ENCODE peak calls at places on chromosome 16, in ten cellular contexts. O is transverse colon, E is Peyer's patch, Z is adrenal gland, I is prostate gland, H is HepG2, S is A549, P is IMR-90, F is breast epithelium, C is uterus. J is an unnamed sample. For H3K4me1, the result is how much of the 10 kb centered on the place peaks cover.

GRCh38 chr16:28587386-28587785 is 9.5 kb downstream of the SULT1A2 start:
- DNase-seq in Z (peak), E (no peak), H (no peak), F (no peak), P (no peak), S (peak), O (no peak), C (no peak), I (no peak), J (no peak)

GRCh38 chr16:24921229-24921628 is 75.5 kb downstream of the SLC5A11 start:
- DNase-seq in I (no peak), Z (no peak), O (no peak), F (no peak), C (no peak), E (no peak), P (no peak), H (no peak), S (no peak), J (no peak)

GRCh38 chr16:78684655-78685400 is 585.4 kb downstream of the WWOX start:
- DNase-seq in P (no peak), F (no peak), Z (peak), C (peak), E (no peak), S (no peak), O (no peak), H (no peak), I (no peak), J (no peak)

GRCh38 chr16:88926374-88926990 is 50.5 kb downstream of the CBFA2T3 start:
- DNase-seq in I (no peak), H (peak), Z (peak), P (no peak), S (no peak), O (no peak), C (no peak), F (no peak), E (no peak), J (no peak)

GRCh38 chr16:2328428-2328827 is 12.1 kb downstream of the ABCA3 start:
- DNase-seq in F (no peak), H (no peak), E (peak), S (no peak), C (no peak), I (no peak), P (no peak), O (no peak), Z (no peak), J (no peak)

GRCh38 chr16:87895641-87896141 is 26.4 kb upstream of the SLC7A5 start:
- DNase-seq in Z (no peak), H (no peak), S (no peak), C (no peak), F (no peak), P (peak), O (peak), I (no peak), E (peak), J (no peak)

GRCh38 chr16:881219-882097 is 80.9 kb upstream of the GNG13 start:
- DNase-seq in H (no peak), F (no peak), I (no peak), Z (no peak), C (no peak), S (no peak), O (no peak), E (no peak), P (no peak), J (no peak)

GRCh38 chr16:58753711-58754134 is 19.6 kb upstream of the GOT2 start:
- DNase-seq in S (no peak), O (no peak), P (no peak), I (no peak), H (no peak), Z (no peak), F (no peak), C (no peak), E (no peak), J (no peak)

GRCh38 chr16:318628-319027 is 33.9 kb downstream of the AXIN1 start:
- DNase-seq in O (no peak), C (no peak), P (no peak), I (no peak), Z (no peak), S (peak), F (no peak), E (no peak), H (peak), J (no peak)

GRCh38 chr16:72878301-72879269 is 169.3 kb downstream of the ZFHX3 start:
- DNase-seq in I (no peak), Z (peak), P (peak), C (peak), F (no peak), H (peak), O (no peak), S (no peak), E (no peak), J (no peak)

GRCh38 chr16:978403-978802 is 3.2 kb upstream of the SOX8 start:
- DNase-seq in E (no peak), S (no peak), F (no peak), Z (no peak), I (no peak), O (no peak), P (no peak), H (no peak), C (no peak), J (no peak)

GRCh38 chr16:89137666-89138512 is 33.7 kb upstream of the CDH15 start:
- DNase-seq in O (no peak), C (no peak), S (no peak), Z (no peak), E (no peak), F (no peak), H (no peak), I (no peak), P (no peak), J (no peak)

GRCh38 chr16:89009343-89010209 is 32.6 kb upstream of the CBFA2T3 start:
- DNase-seq in C (no peak), I (no peak), Z (peak), E (no peak), F (no peak), P (no peak), S (no peak), H (no peak), O (no peak), J (no peak)

GRCh38 chr16:58843675-58844074 is 109.6 kb upstream of the GOT2 start:
- DNase-seq in C (no peak), E (no peak), I (no peak), O (no peak), F (no peak), H (peak), S (peak), P (peak), Z (no peak), J (no peak)

GRCh38 chr16:55039931-55040330 is 109.3 kb downstream of the IRX5 start:
- DNase-seq in S (no peak), H (no peak), O (no peak), C (no peak), I (no peak), P (no peak), E (no peak), Z (no peak), F (peak), J (no peak)

GRCh38 chr16:56513972-56514371 is 5.9 kb downstream of the BBS2 start:
- DNase-seq in Z (peak), O (peak), P (peak), C (peak), S (peak), I (peak), F (peak), H (peak), E (peak), J (no peak)

GRCh38 chr16:57064995-57065394 is 27.4 kb upstream of the CPNE2 start:
- DNase-seq in Z (no peak), E (no peak), P (no peak), H (no peak), F (no peak), I (no peak), O (no peak), C (no peak), S (no peak), J (no peak)

GRCh38 chr16:88065747-88066142 is 114.5 kb downstream of the BANP start:
- DNase-seq in I (no peak), E (no peak), H (no peak), F (no peak), S (no peak), C (no peak), P (no peak), Z (no peak), O (no peak), J (no peak)

GRCh38 chr16:9122342-9122741 is 30.9 kb downstream of the HAPSTR1 start:
- DNase-seq in H (no peak), Z (no peak), F (no peak), O (no peak), I (no peak), C (no peak), P (no peak), E (no peak), S (no peak), J (no peak)

GRCh38 chr16:871562-872330 is 71.2 kb upstream of the GNG13 start:
- DNase-seq in E (no peak), S (no peak), F (no peak), O (no peak), C (no peak), I (no peak), P (no peak), H (no peak), Z (no peak), J (no peak)

GRCh38 chr16:30491744-30492308 is 19.3 kb downstream of the ITGAL start:
- DNase-seq in S (peak), I (peak), O (peak), P (peak), H (peak), C (no peak), F (peak), Z (peak), E (no peak), J (no peak)

GRCh38 chr16:4661661-4662060 is 31.7 kb upstream of the NUDT16L1 start:
- DNase-seq in F (no peak), H (no peak), E (no peak), O (no peak), I (no peak), Z (no peak), S (no peak), P (no peak), C (no peak), J (no peak)

GRCh38 chr16:2472488-2472864 is 1.4 kb downstream of the NTN3 start:
- DNase-seq in C (no peak), O (no peak), P (no peak), E (no peak), H (no peak), F (no peak), I (no peak), Z (no peak), S (no peak), J (no peak)

GRCh38 chr16:50599494-50599893 is 51.3 kb downstream of the NKD1 start:
- DNase-seq in O (no peak), P (no peak), I (no peak), H (no peak), C (no peak), S (no peak), Z (no peak), E (no peak), F (no peak), J (no peak)

GRCh38 chr16:4544483-4544882 is 5.9 kb upstream of the CDIP1 start:
- DNase-seq in H (no peak), S (no peak), Z (no peak), P (no peak), C (no peak), O (no peak), F (no peak), E (no peak), I (no peak), J (no peak)

GRCh38 chr16:69324013-69324531 is 6.3 kb downstream of the PDF start:
- DNase-seq in Z (peak), F (no peak), P (no peak), I (peak), C (peak), O (peak), S (no peak), H (no peak), E (peak), J (no peak)

GRCh38 chr16:27651299-27651698 is 101.4 kb downstream of the KATNIP start:
- DNase-seq in Z (no peak), H (no peak), P (no peak), E (no peak), O (no peak), C (no peak), I (no peak), S (no peak), F (no peak), J (no peak)

GRCh38 chr16:81818514-81819304 is 39.6 kb downstream of the PLCG2 start:
- DNase-seq in H (no peak), E (no peak), I (no peak), O (no peak), C (no peak), Z (no peak), S (no peak), P (no peak), F (no peak), J (no peak)

GRCh38 chr16:19861069-19861468 is 23.6 kb downstream of the GPRC5B start:
- DNase-seq in F (no peak), O (no peak), P (no peak), H (no peak), E (no peak), I (no peak), S (no peak), C (no peak), Z (no peak), J (no peak)

GRCh38 chr16:3027983-3028715 is 4.3 kb downstream of the THOC6 start:
- DNase-seq in Z (peak), E (peak), P (peak), S (peak), H (peak), C (peak), I (peak), F (peak), O (peak), J (no peak)

GRCh38 chr16:14569213-14569612 is 60.8 kb downstream of the PARN start:
- DNase-seq in P (no peak), E (peak), S (no peak), I (no peak), Z (no peak), O (peak), C (no peak), F (no peak), H (no peak), J (no peak)

GRCh38 chr16:83116274-83116892 is 489.6 kb downstream of the CDH13 start:
- DNase-seq in S (no peak), F (no peak), P (no peak), I (no peak), C (no peak), Z (no peak), H (no peak), O (no peak), E (no peak), J (no peak)

GRCh38 chr16:31502981-31503380 is 5.2 kb downstream of the RUSF1 start:
- DNase-seq in H (no peak), O (no peak), Z (no peak), I (no peak), F (no peak), C (no peak), P (peak), S (no peak), E (no peak), J (no peak)

GRCh38 chr16:85600905-85601639 is 12.1 kb upstream of the GSE1 start:
- DNase-seq in I (no peak), C (peak), S (no peak), P (no peak), H (no peak), Z (no peak), F (no peak), E (no peak), O (no peak), J (no peak)

GRCh38 chr16:85602402-85602801 is 10.7 kb upstream of the GSE1 start:
- DNase-seq in H (no peak), C (no peak), P (no peak), S (no peak), O (no peak), F (no peak), E (no peak), Z (no peak), I (no peak), J (no peak)

GRCh38 chr16:85600078-85600477 is 13.0 kb upstream of the GSE1 start:
- DNase-seq in O (no peak), E (no peak), Z (no peak), I (no peak), H (no peak), C (no peak), S (no peak), F (no peak), P (no peak), J (no peak)

GRCh38 chr16:85602831-85603755 is 10.0 kb upstream of the GSE1 start:
- DNase-seq in C (no peak), F (no peak), O (no peak), I (no peak), P (no peak), S (no peak), E (no peak), Z (no peak), H (no peak), J (no peak)

DNA sequence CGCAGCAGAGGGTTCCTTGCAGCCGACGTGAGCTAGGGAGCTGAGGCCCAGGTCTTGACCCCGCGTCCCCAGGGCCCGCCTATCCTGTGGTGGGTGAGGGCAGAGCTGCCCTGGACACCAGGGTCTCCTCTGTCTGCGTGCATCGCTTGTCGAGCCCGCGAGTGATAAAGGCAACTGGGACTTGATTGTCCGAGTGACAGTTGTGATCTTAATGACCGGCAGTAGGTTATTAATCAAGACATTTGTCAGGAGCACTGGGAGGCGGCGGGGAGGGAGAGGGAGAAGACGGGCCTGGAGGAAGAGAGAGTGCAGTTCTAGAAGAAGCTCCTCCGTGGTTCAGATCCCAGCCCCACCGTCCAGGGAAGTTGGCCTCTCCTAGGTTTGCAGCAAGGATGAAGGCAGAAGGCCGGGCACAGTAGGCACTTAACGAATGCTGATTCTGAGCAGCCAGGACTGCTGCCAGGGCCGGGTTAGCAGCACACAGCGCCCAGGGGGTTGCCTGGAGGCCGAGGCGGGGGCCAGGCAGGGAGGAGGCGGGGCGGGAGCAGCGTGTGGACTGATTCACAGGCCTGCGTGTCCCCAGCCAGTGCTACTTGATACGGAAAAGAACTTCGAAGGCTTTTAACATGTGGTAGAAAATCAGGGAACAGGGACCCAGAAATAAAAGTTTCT is 11.3 kb upstream of the GSE1 start:
- DNase-seq in P (peak), O (peak), S (no peak), H (no peak), E (no peak), I (no peak), F (no peak), C (peak), Z (peak), J (no peak)
- TF ChIP-seq POLR2A in P (no peak), O (no peak), S (no peak), H (no peak), E (no peak), I (no peak), F (no peak), C (no peak), Z (no peak), J (no peak)

GRCh38 chr16:7839568-7839967 is 506.9 kb downstream of the RBFOX1 start:
- DNase-seq in E (no peak), C (no peak), P (no peak), O (no peak), I (no peak), H (no peak), S (no peak), Z (no peak), F (no peak), J (no peak)

DNA sequence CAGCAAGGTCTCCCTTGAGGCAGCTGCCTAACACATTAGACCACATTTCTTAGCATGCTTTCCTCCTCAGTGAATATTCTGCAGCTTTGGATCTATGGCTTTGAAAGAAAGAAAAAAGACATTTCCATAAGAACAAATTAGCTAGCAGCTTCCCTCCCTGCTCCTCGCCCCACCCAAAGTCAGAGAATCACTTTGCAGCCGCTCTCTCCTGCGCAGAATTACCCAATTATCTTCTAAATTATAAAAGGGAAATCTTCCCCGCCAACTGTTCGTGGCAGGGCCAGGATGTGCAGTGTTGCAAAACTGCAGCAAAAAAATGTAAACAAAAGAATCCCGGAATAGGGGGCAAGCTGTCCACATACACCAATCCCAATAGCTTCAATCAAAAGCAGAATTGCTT is 510.6 kb downstream of the RBFOX1 start:
- DNase-seq in E (no peak), P (no peak), S (no peak), Z (no peak), C (no peak), H (no peak), I (no peak), O (no peak), F (no peak), J (no peak)
- H3K4me1 ChIP-seq in E (under half), P (under half), S (under half), Z (under half), C (under half), H (under half), I (under half), O (under half), F (under half), J (under half)

DNA sequence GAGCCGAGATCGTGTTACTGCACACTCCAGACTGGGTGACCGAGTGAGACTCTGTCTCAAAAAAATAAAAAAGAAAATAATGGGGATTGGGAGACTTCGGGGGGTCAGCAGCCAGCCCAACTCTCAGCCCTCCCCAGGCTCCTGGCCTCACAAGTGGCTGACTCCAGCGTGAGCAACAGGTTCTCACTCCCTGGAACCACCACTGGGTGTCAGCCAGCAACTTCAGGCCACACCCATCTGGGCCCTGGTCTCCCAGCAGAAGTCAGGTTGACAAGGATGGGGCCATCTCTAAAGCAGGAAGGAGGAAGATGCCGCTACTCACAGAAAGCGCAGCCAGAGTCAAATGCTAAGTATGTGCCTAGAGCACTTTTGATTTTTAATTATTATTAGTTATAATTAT is 139.4 kb downstream of the C16orf78 start:
- DNase-seq in O (no peak), E (no peak), F (no peak), Z (no peak), S (peak), H (no peak), I (no peak), C (no peak), P (no peak), J (no peak)
- TF ChIP-seq CTCF in O (no peak), E (no peak), F (no peak), Z (no peak), S (no peak), H (peak), I (no peak), C (no peak), P (no peak), J (no peak)

GRCh38 chr16:70375636-70376611 is 29.2 kb downstream of the DDX19A start:
- DNase-seq in P (no peak), O (no peak), E (no peak), H (no peak), Z (no peak), F (no peak), S (no peak), I (no peak), C (no peak), J (no peak)
- TF ChIP-seq POLR2A in P (no peak), O (no peak), E (no peak), H (peak), Z (no peak), F (no peak), S (no peak), I (no peak), C (no peak), J (no peak)

J was measured in esophagus squamous epithelium.